ENCODE peak calls at places on chromosomes 7 and 10, in ten cellular contexts. M, W, V, U, T, S, Y, J, E and B are unnamed samples.

GRCh38 chr7:57404967-57405421 is 45.0 kb upstream of the ZNF716 start:
- DNase-seq in U (no peak), V (no peak), S (no peak), J (no peak), T (no peak), M (no peak), E (no peak), Y (no peak), W (no peak), B (no peak)

GRCh38 chr10:96321822-96322221 is 17.6 kb downstream of the DNTT start:
- DNase-seq in M (no peak), V (no peak), W (no peak), T (no peak), E (no peak), J (no peak), Y (no peak), U (no peak), S (no peak), B (no peak)

GRCh38 chr7:106767498-106768323 is 97.4 kb upstream of the PIK3CG start:
- DNase-seq in T (no peak), U (no peak), J (peak), E (no peak), V (no peak), Y (no peak), S (no peak), M (no peak), W (no peak), B (no peak)

GRCh38 chr10:71075759-71076472 is 136.5 kb upstream of the UNC5B start:
- DNase-seq in E (no peak), J (no peak), W (no peak), M (no peak), T (peak), S (no peak), U (no peak), V (peak), Y (no peak), B (no peak)

GRCh38 chr10:121069061-121069850 is 218.1 kb downstream of the WDR11 start:
- DNase-seq in Y (no peak), T (no peak), V (no peak), S (peak), M (no peak), J (no peak), E (no peak), W (no peak), U (no peak), B (no peak)

GRCh38 chr7:137818036-137818435 is 28.7 kb downstream of the DGKI start:
- DNase-seq in T (no peak), V (no peak), J (peak), S (no peak), E (no peak), U (no peak), M (no peak), Y (no peak), W (no peak), B (no peak)

GRCh38 chr7:127845497-127846214 is 185.6 kb downstream of the LRRC4 start:
- DNase-seq in J (no peak), U (peak), S (no peak), E (no peak), Y (no peak), T (no peak), W (no peak), V (no peak), M (no peak), B (no peak)

GRCh38 chr7:30743371-30744074 is 8.4 kb upstream of the INMT start:
- DNase-seq in S (peak), J (peak), U (no peak), T (no peak), M (no peak), W (peak), E (no peak), Y (peak), V (no peak), B (no peak)

GRCh38 chr10:51386248-51386885 is 312.1 kb downstream of the PRKG1 start:
- DNase-seq in Y (no peak), M (no peak), E (no peak), W (no peak), S (peak), J (no peak), U (no peak), V (no peak), T (no peak), B (no peak)

GRCh38 chr10:113139695-113140094 is 189.6 kb downstream of the TCF7L2 start:
- DNase-seq in W (no peak), M (no peak), E (no peak), Y (no peak), J (peak), V (no peak), T (no peak), S (no peak), U (no peak), B (no peak)

GRCh38 chr10:60290558-60290957 is 99.1 kb downstream of the ANK3 start:
- DNase-seq in Y (no peak), M (no peak), T (no peak), E (no peak), V (no peak), U (no peak), W (no peak), J (no peak), S (no peak), B (no peak)

GRCh38 chr7:116353614-116354013 is 143.3 kb downstream of the TES start:
- DNase-seq in W (peak), E (no peak), M (no peak), T (peak), Y (peak), V (peak), U (no peak), J (no peak), S (peak), B (no peak)

GRCh38 chr10:25038303-25038702 is 21.9 kb downstream of the THNSL1 start:
- DNase-seq in M (no peak), U (no peak), V (no peak), S (no peak), Y (no peak), J (no peak), E (no peak), T (no peak), W (no peak), B (no peak)

GRCh38 chr10:47081264-47081663 is 170.0 kb downstream of the PTPN20 start:
- DNase-seq in M (no peak), V (no peak), T (no peak), U (no peak), W (peak), E (no peak), S (no peak), J (no peak), Y (no peak), B (no peak)

GRCh38 chr7:91784469-91784868 is 96.0 kb downstream of the MTERF1 start:
- DNase-seq in J (peak), E (no peak), W (no peak), M (no peak), U (peak), S (peak), Y (no peak), T (no peak), V (no peak), B (no peak)

GRCh38 chr7:103447073-103447960 is 1.3 kb upstream of the SLC26A5 start:
- DNase-seq in Y (no peak), U (peak), W (peak), T (peak), M (peak), E (peak), J (peak), V (no peak), S (peak), B (peak)

GRCh38 chr7:157446322-157446721 is 109.5 kb downstream of the DNAJB6 start:
- DNase-seq in S (no peak), E (no peak), J (no peak), U (no peak), M (no peak), Y (no peak), W (no peak), V (peak), T (no peak), B (no peak)

GRCh38 chr10:107855933-107856332 is 691.4 kb upstream of the SORCS1 start:
- DNase-seq in J (no peak), V (no peak), U (no peak), M (no peak), Y (no peak), E (no peak), W (no peak), T (no peak), S (peak), B (no peak)

GRCh38 chr10:5496261-5497250 is 2.8 kb downstream of the CALML5 start:
- DNase-seq in M (no peak), W (peak), T (no peak), Y (no peak), J (no peak), E (no peak), S (no peak), U (no peak), V (no peak), B (no peak)

GRCh38 chr10:23448802-23449570 is 10.1 kb downstream of the OTUD1 start:
- DNase-seq in M (no peak), J (peak), Y (no peak), E (no peak), S (peak), T (no peak), U (peak), V (no peak), W (no peak), B (no peak)

GRCh38 chr10:77974396-77975074 is 48.0 kb upstream of the DLG5 start:
- DNase-seq in J (peak), M (no peak), V (no peak), W (peak), S (peak), E (peak), Y (no peak), U (peak), T (peak), B (peak)

GRCh38 chr7:157013101-157013500 is 2.6 kb upstream of the MNX1 start:
- DNase-seq in S (no peak), Y (no peak), W (no peak), J (no peak), V (no peak), U (no peak), E (no peak), M (no peak), T (no peak), B (no peak)

GRCh38 chr7:50761722-50762121 is 21.0 kb downstream of the GRB10 start:
- DNase-seq in V (no peak), T (no peak), Y (no peak), E (no peak), U (no peak), M (no peak), J (no peak), W (no peak), S (no peak), B (no peak)

GRCh38 chr10:33321516-33321915 is 13.0 kb downstream of the NRP1 start:
- DNase-seq in E (no peak), V (no peak), S (no peak), U (no peak), J (peak), T (no peak), Y (no peak), W (no peak), M (no peak), B (no peak)

GRCh38 chr7:79091661-79092060 is 361.8 kb downstream of the MAGI2 start:
- DNase-seq in E (no peak), M (no peak), S (no peak), T (no peak), J (peak), U (no peak), V (no peak), Y (no peak), W (no peak), B (no peak)

GRCh38 chr7:22255834-22256233 is 101.1 kb downstream of the RAPGEF5 start:
- DNase-seq in W (no peak), J (no peak), E (no peak), Y (no peak), V (no peak), U (no peak), T (no peak), M (no peak), S (no peak), B (no peak)

GRCh38 chr10:57979466-57979865 is 288.2 kb downstream of the IPMK start:
- DNase-seq in V (no peak), W (no peak), T (no peak), S (no peak), E (no peak), M (no peak), U (no peak), J (no peak), Y (no peak), B (no peak)

GRCh38 chr7:76054129-76055120 is 6.5 kb downstream of the MDH2 start:
- DNase-seq in T (no peak), M (no peak), J (peak), U (no peak), E (no peak), S (peak), W (peak), Y (no peak), V (no peak), B (no peak)

GRCh38 chr7:79455173-79455790 is 1.8 kb upstream of the MAGI2 start:
- DNase-seq in E (no peak), W (no peak), Y (no peak), U (no peak), T (no peak), V (no peak), M (no peak), J (no peak), S (no peak), B (no peak)

GRCh38 chr10:17235136-17235535 is 7.1 kb downstream of the VIM start:
- DNase-seq in S (no peak), V (no peak), U (peak), T (no peak), J (no peak), M (no peak), W (no peak), E (no peak), Y (no peak), B (no peak)

GRCh38 chr7:24368161-24368560 is 84.2 kb downstream of the NPY start:
- DNase-seq in U (no peak), M (no peak), J (no peak), T (no peak), S (peak), Y (no peak), W (no peak), E (no peak), V (no peak), B (no peak)
- H3K4me3 ChIP-seq in U (no peak), M (no peak), J (no peak), T (no peak), S (no peak), Y (no peak), W (no peak), E (no peak), V (no peak), B (no peak)

GRCh38 chr10:44978213-44978569 is 418 bp downstream of the DEPP1 start:
- DNase-seq in U (no peak), J (no peak), V (no peak), Y (no peak), E (no peak), W (no peak), T (peak), S (no peak), M (no peak), B (no peak)
- H3K4me3 ChIP-seq in U (peak), J (peak), V (peak), Y (peak), E (no peak), W (peak), T (peak), S (no peak), M (peak), B (no peak)

GRCh38 chr7:41701542-41701941 is 1.3 kb downstream of the INHBA start:
- DNase-seq in V (no peak), W (peak), M (no peak), U (no peak), S (no peak), J (no peak), Y (no peak), T (no peak), E (no peak), B (no peak)
- H3K4me3 ChIP-seq in V (no peak), W (peak), M (no peak), U (peak), S (peak), J (peak), Y (no peak), T (no peak), E (no peak), B (peak)

DNA sequence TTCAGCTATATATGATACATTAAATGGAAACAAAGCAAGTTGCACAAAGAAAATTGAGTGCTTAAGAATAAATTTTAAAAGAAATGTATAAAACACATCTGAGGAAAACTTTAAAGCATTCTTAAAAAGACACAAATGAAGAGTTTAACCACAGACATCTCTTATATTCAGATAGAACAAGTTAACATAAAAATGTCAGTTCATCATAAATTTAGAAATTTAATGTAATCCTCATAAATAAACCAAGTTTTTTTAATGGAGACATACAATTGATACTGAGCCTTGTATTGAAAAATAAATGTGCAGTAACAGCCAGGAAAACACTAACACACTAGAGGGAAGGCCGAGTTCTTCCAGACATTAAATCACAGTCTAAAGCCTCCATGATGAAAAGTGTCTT is 243.9 kb upstream of the MKLN1 start:
- DNase-seq in E (no peak), T (no peak), J (no peak), S (no peak), U (no peak), M (no peak), W (no peak), Y (no peak), V (no peak), B (no peak)
- H3K4me3 ChIP-seq in E (no peak), T (no peak), J (no peak), S (no peak), U (no peak), M (no peak), W (no peak), Y (no peak), V (no peak), B (no peak)

GRCh38 chr10:119410361-119411116 is 132.0 kb downstream of the RGS10 start:
- DNase-seq in M (no peak), S (no peak), U (no peak), Y (no peak), J (no peak), E (no peak), V (no peak), T (no peak), W (no peak), B (no peak)

GRCh38 chr10:119409906-119410305 is 132.6 kb downstream of the RGS10 start:
- DNase-seq in V (no peak), W (no peak), S (no peak), E (no peak), Y (no peak), T (peak), M (no peak), J (peak), U (peak), B (no peak)

GRCh38 chr10:119412831-119413737 is 129.4 kb downstream of the RGS10 start:
- DNase-seq in T (no peak), J (peak), M (no peak), E (no peak), U (no peak), V (no peak), S (no peak), W (no peak), Y (no peak), B (no peak)

GRCh38 chr10:119413738-119414611 is 128.5 kb downstream of the RGS10 start:
- DNase-seq in T (peak), S (no peak), U (no peak), W (no peak), E (no peak), M (no peak), Y (no peak), V (no peak), J (peak), B (no peak)

GRCh38 chr10:119412244-119412750 is 130.2 kb downstream of the RGS10 start:
- DNase-seq in U (peak), T (peak), Y (peak), J (peak), V (no peak), E (no peak), S (no peak), W (no peak), M (no peak), B (no peak)
- H3K4me3 ChIP-seq in U (no peak), T (no peak), Y (no peak), J (no peak), V (no peak), E (no peak), S (no peak), W (no peak), M (no peak), B (no peak)

DNA sequence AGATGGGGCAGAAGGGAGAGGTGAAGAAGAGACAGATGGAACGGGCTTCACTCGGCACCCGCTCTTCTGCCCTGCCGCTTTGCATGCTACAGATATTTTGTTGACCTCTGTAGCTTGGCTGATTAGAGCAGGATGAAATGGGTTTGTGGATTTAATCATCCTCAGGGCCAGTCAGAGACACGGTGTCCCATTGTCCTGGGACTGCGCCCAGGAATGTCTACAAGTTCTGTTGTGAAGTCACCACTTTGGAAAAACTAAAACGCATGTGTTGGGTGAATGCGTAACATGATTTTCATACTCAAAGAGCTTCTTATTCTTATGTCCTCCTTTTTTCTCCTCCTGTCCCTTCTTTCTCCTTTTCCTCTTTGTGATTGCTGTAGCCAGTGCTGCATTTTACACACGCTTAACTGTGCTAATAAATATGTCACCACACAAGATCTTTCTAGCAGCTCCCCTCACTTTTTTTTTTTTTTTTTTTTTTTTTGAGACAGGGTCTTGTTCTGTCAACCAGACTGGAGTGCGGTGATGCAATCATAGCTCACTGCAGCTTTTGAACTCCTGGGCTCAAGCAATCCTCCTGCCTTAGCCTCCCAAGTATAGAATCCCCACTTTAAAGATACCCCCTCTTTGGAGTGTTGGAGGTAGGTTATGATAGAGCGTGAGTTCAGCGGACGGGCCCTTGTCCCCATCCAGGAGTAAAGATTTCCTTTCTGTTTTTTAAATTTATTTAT is 3.4 kb downstream of the CPA4 start:
- DNase-seq in V (no peak), M (no peak), E (no peak), W (no peak), U (no peak), S (no peak), T (no peak), Y (no peak), J (no peak), B (no peak)
- H3K4me3 ChIP-seq in V (no peak), M (no peak), E (no peak), W (no peak), U (no peak), S (no peak), T (no peak), Y (no peak), J (no peak), B (no peak)

GRCh38 chr7:2353113-2353512 is 1.5 kb upstream of the EIF3B start:
- DNase-seq in T (no peak), E (no peak), S (no peak), Y (no peak), M (no peak), W (no peak), V (no peak), U (no peak), J (no peak), B (no peak)
- H3K4me3 ChIP-seq in T (peak), E (peak), S (peak), Y (no peak), M (peak), W (peak), V (no peak), U (peak), J (peak), B (peak)